ENCODE peak calls at places on chromosome 21, in four cellular contexts. V is A549, J is breast epithelium, I is K562. E is an unnamed sample.
A peak's percentile ranks its signal among the peaks of the same experiment; 100 is the strongest.

GRCh38 chr21:39484711-39485264 is 33.0 kb downstream of the SH3BGR start:
- DNase-seq in V (no peak), J (no peak), I (no peak), E (no peak)

GRCh38 chr21:29798840-29799239 is 141.0 kb downstream of the GRIK1 start:
- DNase-seq in V (no peak), J (no peak), I (no peak), E (no peak)

GRCh38 chr21:16454371-16454770 is 724.6 kb downstream of the USP25 start:
- DNase-seq in V (peak; percentile 3), J (no peak), I (no peak), E (no peak)

GRCh38 chr21:26506951-26507350 is 66.1 kb downstream of the CYYR1 start:
- DNase-seq in V (no peak), J (no peak), I (no peak), E (no peak)

GRCh38 chr21:14911351-14911750 is 153.4 kb downstream of the NRIP1 start:
- DNase-seq in V (no peak), J (no peak), I (no peak), E (no peak)

GRCh38 chr21:37877171-37877570 is 39.1 kb downstream of the KCNJ6 start:
- DNase-seq in V (no peak), J (no peak), I (no peak), E (no peak)

GRCh38 chr21:39006653-39007417 is 176.4 kb downstream of the PSMG1 start:
- DNase-seq in V (no peak), J (no peak), I (no peak), E (peak; percentile 65)

GRCh38 chr21:37300114-37300746 is 33.1 kb upstream of the VPS26C start:
- DNase-seq in V (no peak), J (no peak), I (no peak), E (no peak)

GRCh38 chr21:17498586-17498985 is 14.3 kb upstream of the CXADR start:
- DNase-seq in V (no peak), J (no peak), I (no peak), E (no peak)

GRCh38 chr21:16708431-16708830 is 804.4 kb upstream of the CXADR start:
- DNase-seq in V (no peak), J (no peak), I (no peak), E (no peak)

GRCh38 chr21:36909901-36910561 is 56.4 kb downstream of the HLCS start:
- DNase-seq in V (peak; percentile 98), J (no peak), I (no peak), E (no peak)

GRCh38 chr21:30268608-30269197 is 14.0 kb downstream of the KRTAP24-1 start:
- DNase-seq in V (no peak), J (no peak), I (peak; percentile 40), E (no peak)

GRCh38 chr21:45615145-45615711 is 28.3 kb upstream of the PCBP3 start:
- DNase-seq in V (peak; percentile 25), J (peak; percentile 31), I (peak; percentile 31), E (peak; percentile 69)

GRCh38 chr21:45613881-45614280 is 29.6 kb upstream of the PCBP3 start:
- DNase-seq in V (no peak), J (peak; percentile 35), I (no peak), E (no peak)

GRCh38 chr21:45613396-45613795 is 30.1 kb upstream of the PCBP3 start:
- DNase-seq in V (no peak), J (peak; percentile 10), I (no peak), E (no peak)

GRCh38 chr21:45611296-45611695 is 32.2 kb upstream of the PCBP3 start:
- DNase-seq in V (no peak), J (no peak), I (no peak), E (no peak)

GRCh38 chr21:45612096-45613019 is 31.2 kb upstream of the PCBP3 start:
- DNase-seq in V (no peak), J (peak; percentile 36), I (no peak), E (peak; percentile 26)
- TF ChIP-seq POLR2A in V (no peak), J (no peak), I (no peak), E (no peak)

GRCh38 chr21:42009831-42010506 is at the start of gene ZBTB21:
- DNase-seq in V (peak; percentile 96), J (peak; percentile 98), I (peak; percentile 100), E (peak; percentile 99)
- TF ChIP-seq POLR2A in V (peak; percentile 81), J (peak; percentile 61), I (peak; percentile 86), E (peak; percentile 95)

GRCh38 chr21:25458484-25458883 is 148.8 kb downstream of the MRPL39 start:
- DNase-seq in V (no peak), J (no peak), I (no peak), E (no peak)
- TF ChIP-seq POLR2A in V (no peak), J (no peak), I (no peak), E (no peak)

GRCh38 chr21:44327603-44327974 is 11.6 kb downstream of the CFAP410 start:
- DNase-seq in V (no peak), J (no peak), I (no peak), E (no peak)

GRCh38 chr21:44330698-44331097 is 8.5 kb downstream of the CFAP410 start:
- DNase-seq in V (no peak), J (no peak), I (no peak), E (no peak)

GRCh38 chr21:44328242-44328895 is 10.8 kb downstream of the CFAP410 start:
- DNase-seq in V (no peak), J (no peak), I (no peak), E (no peak)

GRCh38 chr21:44329971-44330681 is 9.1 kb downstream of the CFAP410 start:
- DNase-seq in V (no peak), J (no peak), I (no peak), E (no peak)

DNA sequence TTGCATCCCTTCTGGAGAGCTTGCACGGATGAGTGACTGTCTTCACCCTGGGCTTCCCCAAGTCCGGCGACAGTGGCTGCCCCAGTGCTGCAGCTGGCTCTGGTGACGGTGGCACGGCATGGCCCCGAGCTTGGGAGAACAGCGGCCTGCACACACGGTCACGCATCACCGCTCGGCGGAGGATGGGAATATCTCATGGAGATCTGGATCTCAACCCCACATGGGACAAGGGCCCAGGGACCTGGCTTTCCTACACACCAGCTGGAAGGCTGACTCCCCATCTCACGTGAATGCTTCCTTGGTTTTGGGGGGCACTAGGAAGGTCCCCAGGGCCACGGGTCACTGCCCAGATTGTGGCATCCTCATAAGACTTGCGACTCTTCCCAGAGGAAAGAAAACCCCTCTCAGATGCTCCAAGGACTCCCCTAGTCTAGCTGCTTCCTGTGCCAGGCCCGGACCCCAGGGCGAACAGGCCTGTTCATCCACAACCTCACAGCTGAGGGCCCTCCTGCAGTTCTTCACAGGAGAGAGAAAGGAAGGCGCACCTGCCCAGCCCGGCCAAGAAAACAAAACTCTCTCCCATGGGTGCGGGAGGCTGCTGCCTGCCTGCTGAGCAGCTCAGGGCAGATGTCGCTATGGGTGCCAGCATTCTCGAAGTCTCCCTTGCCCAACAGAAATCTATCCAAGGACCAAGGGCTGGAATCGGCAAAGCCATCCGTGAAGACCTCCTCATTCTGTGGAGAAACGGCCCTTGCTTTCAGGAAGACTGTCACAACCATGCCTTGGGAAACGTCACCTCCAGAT is 9.9 kb downstream of the CFAP410 start:
- DNase-seq in V (no peak), J (no peak), I (no peak), E (no peak)
- TF ChIP-seq POLR2A in V (no peak), J (no peak), I (peak; percentile 25), E (peak; percentile 29)

DNA sequence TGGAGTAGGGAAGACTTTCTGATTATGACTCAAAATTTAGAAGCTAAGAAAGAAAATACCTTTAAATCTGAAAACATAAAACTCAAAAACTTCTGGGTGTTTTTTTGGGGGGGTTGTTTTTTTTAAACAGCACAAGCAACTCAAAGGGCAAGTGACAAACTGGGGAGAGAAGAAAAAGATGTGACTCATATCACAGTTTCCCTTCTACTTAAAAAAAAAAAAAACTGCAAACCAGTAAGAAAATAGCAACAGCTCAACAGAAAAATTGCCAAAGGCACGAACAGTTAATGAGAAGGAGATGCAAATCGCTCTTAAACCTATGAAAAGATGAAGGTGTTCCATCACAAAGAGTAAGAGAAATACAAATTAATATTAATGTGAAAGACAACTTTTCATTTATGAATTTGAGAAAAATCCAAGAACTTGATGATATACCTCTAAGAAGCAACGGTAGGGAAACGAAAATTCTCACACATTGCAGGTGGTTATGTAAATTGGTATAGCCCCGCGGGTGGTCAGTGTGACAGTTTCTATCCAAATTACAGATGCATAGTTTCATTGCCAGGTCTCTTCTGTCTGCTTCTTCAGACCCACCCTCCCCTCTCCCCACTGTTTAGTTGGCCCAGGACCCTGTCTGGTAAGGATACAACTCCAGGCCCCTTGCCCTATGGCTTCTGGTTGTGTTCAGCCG is 9.0 kb downstream of the IFNAR2 start:
- DNase-seq in V (no peak), J (no peak), I (no peak), E (peak; percentile 31)
- TF ChIP-seq POLR2A in V (no peak), J (no peak), I (no peak), E (no peak)

GRCh38 chr21:42533306-42533962 is 19.8 kb downstream of the SLC37A1 start:
- DNase-seq in V (no peak), J (no peak), I (no peak), E (peak; percentile 5)

GRCh38 chr21:42531771-42532170 is 18.1 kb downstream of the SLC37A1 start:
- DNase-seq in V (no peak), J (no peak), I (no peak), E (no peak)

GRCh38 chr21:42533963-42534355 is 20.3 kb downstream of the SLC37A1 start:
- DNase-seq in V (no peak), J (no peak), I (no peak), E (peak; percentile 3)

GRCh38 chr21:42534361-42534900 is 20.8 kb downstream of the SLC37A1 start:
- DNase-seq in V (no peak), J (no peak), I (no peak), E (peak; percentile 31)

DNA sequence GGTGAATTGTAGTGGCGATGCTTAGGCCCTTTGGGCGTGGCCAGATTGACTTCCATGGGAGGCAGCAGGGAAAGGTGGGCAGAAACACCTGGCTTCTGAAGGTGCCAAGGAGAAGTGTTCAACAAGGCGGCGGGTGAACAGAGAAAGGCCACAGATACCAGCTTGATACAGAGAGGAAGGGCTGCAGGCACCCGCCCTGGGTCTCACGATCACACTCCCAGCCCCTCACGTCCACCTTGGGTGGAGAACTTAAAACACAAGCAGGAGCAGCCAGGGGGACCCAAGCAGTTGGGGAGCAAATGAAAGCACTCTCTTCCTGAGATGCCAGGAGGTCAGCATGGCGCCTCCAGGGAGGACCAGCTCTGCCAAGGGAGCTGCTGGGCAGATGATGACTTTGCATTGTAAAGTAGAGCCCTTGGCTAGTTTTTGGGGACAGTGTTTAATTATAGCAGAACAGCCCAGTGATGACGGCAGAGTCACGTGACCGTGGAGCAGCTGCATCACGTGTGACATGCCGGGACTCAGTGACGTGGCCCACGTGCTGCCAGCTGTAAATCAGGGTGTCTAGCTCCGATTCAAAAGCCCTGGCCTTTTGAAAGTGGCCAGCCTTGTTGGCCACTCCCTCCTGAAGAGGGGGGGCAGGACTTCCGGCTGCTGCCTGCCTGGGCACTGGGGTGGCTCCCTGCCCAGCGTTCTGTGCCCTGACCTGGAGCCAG is 19.0 kb downstream of the SLC37A1 start:
- DNase-seq in V (no peak), J (no peak), I (no peak), E (peak; percentile 61)
- TF ChIP-seq POLR2A in V (no peak), J (no peak), I (no peak), E (no peak)